ENCODE peak calls at places on chromosomes 3 and 15, in ten cellular contexts. One of them, this sample, is unnamed. For H3K36me3 and H3K4me1, the result is how much of the 10 kb centered on the place peaks cover.

GRCh38 chr3:99468918-99469317 is 169.5 kb upstream of the COL8A1 start:
- DNase-seq in breast epithelium: no peak
- DNase-seq in mucosa of descending colon: no peak
- DNase-seq in GM23338: no peak
- DNase-seq in right atrium auricular region: no peak
- DNase-seq in Caco-2: no peak
- DNase-seq in heart left ventricle: no peak
- DNase-seq in cardiac muscle cell: peak
- DNase-seq in SK-N-SH: no peak
- DNase-seq in upper lobe of right lung: no peak
- DNase-seq in this sample: no peak

GRCh38 chr15:43469867-43470266 is 23.1 kb downstream of the TP53BP1 start:
- DNase-seq in mucosa of descending colon: no peak
- DNase-seq in upper lobe of right lung: no peak
- DNase-seq in cardiac muscle cell: no peak
- DNase-seq in right atrium auricular region: no peak
- DNase-seq in SK-N-SH: no peak
- DNase-seq in heart left ventricle: no peak
- DNase-seq in GM23338: no peak
- DNase-seq in Caco-2: no peak
- DNase-seq in breast epithelium: no peak
- DNase-seq in this sample: no peak

GRCh38 chr3:132788299-132788698 is 66.1 kb upstream of the NPHP3 start:
- DNase-seq in breast epithelium: peak
- DNase-seq in heart left ventricle: peak
- DNase-seq in SK-N-SH: no peak
- DNase-seq in right atrium auricular region: no peak
- DNase-seq in GM23338: no peak
- DNase-seq in cardiac muscle cell: no peak
- DNase-seq in Caco-2: no peak
- DNase-seq in upper lobe of right lung: no peak
- DNase-seq in mucosa of descending colon: no peak
- DNase-seq in this sample: no peak

GRCh38 chr3:190883973-190884832 is 21.7 kb upstream of the GMNC start:
- DNase-seq in SK-N-SH: peak
- DNase-seq in right atrium auricular region: no peak
- DNase-seq in cardiac muscle cell: peak
- DNase-seq in breast epithelium: no peak
- DNase-seq in upper lobe of right lung: no peak
- DNase-seq in GM23338: peak
- DNase-seq in mucosa of descending colon: no peak
- DNase-seq in heart left ventricle: no peak
- DNase-seq in Caco-2: peak
- DNase-seq in this sample: no peak

GRCh38 chr3:143328459-143328858 is 208.9 kb downstream of the CHST2 start:
- DNase-seq in breast epithelium: no peak
- DNase-seq in cardiac muscle cell: no peak
- DNase-seq in heart left ventricle: no peak
- DNase-seq in right atrium auricular region: no peak
- DNase-seq in GM23338: peak
- DNase-seq in Caco-2: no peak
- DNase-seq in mucosa of descending colon: no peak
- DNase-seq in upper lobe of right lung: no peak
- DNase-seq in SK-N-SH: no peak
- DNase-seq in this sample: no peak

GRCh38 chr3:190322604-190323240 is 476 bp upstream of the CLDN1 start:
- DNase-seq in cardiac muscle cell: no peak
- DNase-seq in Caco-2: no peak
- DNase-seq in breast epithelium: no peak
- DNase-seq in upper lobe of right lung: no peak
- DNase-seq in SK-N-SH: no peak
- DNase-seq in mucosa of descending colon: no peak
- DNase-seq in right atrium auricular region: no peak
- DNase-seq in heart left ventricle: no peak
- DNase-seq in GM23338: peak
- DNase-seq in this sample: no peak

GRCh38 chr3:119794971-119795612 is 13.2 kb downstream of the NR1I2 start:
- DNase-seq in heart left ventricle: no peak
- DNase-seq in mucosa of descending colon: peak
- DNase-seq in Caco-2: peak
- DNase-seq in breast epithelium: no peak
- DNase-seq in SK-N-SH: no peak
- DNase-seq in upper lobe of right lung: no peak
- DNase-seq in right atrium auricular region: peak
- DNase-seq in GM23338: peak
- DNase-seq in cardiac muscle cell: peak
- DNase-seq in this sample: no peak

GRCh38 chr3:42701371-42702065 is 1.1 kb downstream of the HHATL start:
- DNase-seq in GM23338: peak
- DNase-seq in breast epithelium: no peak
- DNase-seq in heart left ventricle: peak
- DNase-seq in right atrium auricular region: peak
- DNase-seq in upper lobe of right lung: peak
- DNase-seq in Caco-2: peak
- DNase-seq in mucosa of descending colon: peak
- DNase-seq in SK-N-SH: peak
- DNase-seq in cardiac muscle cell: peak
- DNase-seq in this sample: peak

GRCh38 chr3:39358302-39358701 is 24.9 kb upstream of the SLC25A38 start:
- DNase-seq in breast epithelium: no peak
- DNase-seq in mucosa of descending colon: no peak
- DNase-seq in upper lobe of right lung: no peak
- DNase-seq in GM23338: no peak
- DNase-seq in Caco-2: no peak
- DNase-seq in cardiac muscle cell: no peak
- DNase-seq in heart left ventricle: no peak
- DNase-seq in SK-N-SH: no peak
- DNase-seq in right atrium auricular region: no peak
- DNase-seq in this sample: no peak

GRCh38 chr3:137792633-137793271 is 28.6 kb downstream of the SOX14 start:
- DNase-seq in mucosa of descending colon: peak
- DNase-seq in breast epithelium: no peak
- DNase-seq in upper lobe of right lung: no peak
- DNase-seq in cardiac muscle cell: peak
- DNase-seq in right atrium auricular region: no peak
- DNase-seq in heart left ventricle: no peak
- DNase-seq in GM23338: peak
- DNase-seq in Caco-2: peak
- DNase-seq in SK-N-SH: peak
- DNase-seq in this sample: no peak

GRCh38 chr3:24623657-24624056 is 129.0 kb upstream of the THRB start:
- DNase-seq in cardiac muscle cell: no peak
- DNase-seq in GM23338: no peak
- DNase-seq in right atrium auricular region: no peak
- DNase-seq in upper lobe of right lung: no peak
- DNase-seq in heart left ventricle: no peak
- DNase-seq in Caco-2: no peak
- DNase-seq in SK-N-SH: no peak
- DNase-seq in mucosa of descending colon: no peak
- DNase-seq in breast epithelium: no peak
- DNase-seq in this sample: no peak

GRCh38 chr3:190581041-190581501 is 67.2 kb downstream of the IL1RAP start:
- DNase-seq in mucosa of descending colon: no peak
- DNase-seq in breast epithelium: no peak
- DNase-seq in GM23338: no peak
- DNase-seq in Caco-2: no peak
- DNase-seq in upper lobe of right lung: no peak
- DNase-seq in right atrium auricular region: no peak
- DNase-seq in SK-N-SH: no peak
- DNase-seq in heart left ventricle: no peak
- DNase-seq in cardiac muscle cell: peak
- DNase-seq in this sample: no peak

GRCh38 chr3:185210621-185211157 is 43.2 kb downstream of the EHHADH start:
- DNase-seq in SK-N-SH: peak
- DNase-seq in mucosa of descending colon: no peak
- DNase-seq in GM23338: no peak
- DNase-seq in heart left ventricle: no peak
- DNase-seq in breast epithelium: no peak
- DNase-seq in upper lobe of right lung: no peak
- DNase-seq in cardiac muscle cell: no peak
- DNase-seq in right atrium auricular region: no peak
- DNase-seq in Caco-2: no peak
- DNase-seq in this sample: no peak

GRCh38 chr15:87877114-87877810 is 379.3 kb downstream of the NTRK3 start:
- DNase-seq in SK-N-SH: peak
- DNase-seq in breast epithelium: no peak
- DNase-seq in cardiac muscle cell: peak
- DNase-seq in upper lobe of right lung: no peak
- DNase-seq in GM23338: no peak
- DNase-seq in right atrium auricular region: no peak
- DNase-seq in Caco-2: peak
- DNase-seq in heart left ventricle: peak
- DNase-seq in mucosa of descending colon: no peak
- DNase-seq in this sample: no peak

GRCh38 chr3:41243183-41243582 is 43.9 kb downstream of the CTNNB1 start:
- DNase-seq in mucosa of descending colon: no peak
- DNase-seq in right atrium auricular region: no peak
- DNase-seq in Caco-2: no peak
- DNase-seq in cardiac muscle cell: no peak
- DNase-seq in upper lobe of right lung: no peak
- DNase-seq in breast epithelium: no peak
- DNase-seq in GM23338: no peak
- DNase-seq in SK-N-SH: no peak
- DNase-seq in heart left ventricle: no peak
- DNase-seq in this sample: no peak

GRCh38 chr3:41241800-41242571 is 42.7 kb downstream of the CTNNB1 start:
- DNase-seq in GM23338: no peak
- DNase-seq in heart left ventricle: no peak
- DNase-seq in Caco-2: no peak
- DNase-seq in right atrium auricular region: no peak
- DNase-seq in SK-N-SH: no peak
- DNase-seq in upper lobe of right lung: no peak
- DNase-seq in mucosa of descending colon: no peak
- DNase-seq in breast epithelium: no peak
- DNase-seq in cardiac muscle cell: no peak
- DNase-seq in this sample: no peak

GRCh38 chr3:41239587-41239986 is 40.3 kb downstream of the CTNNB1 start:
- DNase-seq in heart left ventricle: no peak
- DNase-seq in upper lobe of right lung: no peak
- DNase-seq in SK-N-SH: no peak
- DNase-seq in GM23338: no peak
- DNase-seq in Caco-2: no peak
- DNase-seq in breast epithelium: no peak
- DNase-seq in right atrium auricular region: no peak
- DNase-seq in mucosa of descending colon: no peak
- DNase-seq in cardiac muscle cell: no peak
- DNase-seq in this sample: no peak

GRCh38 chr3:41237907-41238306 is 38.6 kb downstream of the CTNNB1 start:
- DNase-seq in mucosa of descending colon: no peak
- DNase-seq in SK-N-SH: no peak
- DNase-seq in GM23338: no peak
- DNase-seq in right atrium auricular region: no peak
- DNase-seq in upper lobe of right lung: no peak
- DNase-seq in heart left ventricle: no peak
- DNase-seq in breast epithelium: no peak
- DNase-seq in Caco-2: no peak
- DNase-seq in cardiac muscle cell: no peak
- DNase-seq in this sample: no peak

DNA sequence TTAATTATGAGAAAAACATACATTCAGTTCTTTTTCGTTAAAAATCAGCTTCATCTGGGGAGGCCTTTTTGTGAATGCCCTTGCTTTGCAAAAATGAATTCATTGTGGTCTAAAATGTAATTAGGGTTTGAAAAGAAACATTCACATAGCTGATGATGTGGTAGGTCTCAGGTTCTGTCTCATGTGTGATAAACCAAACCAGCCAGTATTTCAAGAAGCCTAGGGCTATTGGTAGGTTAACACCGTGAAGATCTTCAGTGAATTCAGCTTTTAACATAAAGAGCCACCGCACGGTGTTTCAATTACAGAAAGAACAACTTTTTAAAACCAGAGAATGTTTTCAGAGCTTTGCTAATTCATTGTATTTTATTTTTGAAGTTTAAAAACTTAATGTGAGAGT is 41.9 kb downstream of the CTNNB1 start:
- DNase-seq in breast epithelium: no peak
- DNase-seq in heart left ventricle: no peak
- DNase-seq in cardiac muscle cell: no peak
- DNase-seq in SK-N-SH: no peak
- DNase-seq in upper lobe of right lung: no peak
- DNase-seq in GM23338: no peak
- DNase-seq in right atrium auricular region: no peak
- DNase-seq in Caco-2: no peak
- DNase-seq in mucosa of descending colon: no peak
- DNase-seq in this sample: no peak
- H3K36me3 ChIP-seq in breast epithelium: under half
- H3K36me3 ChIP-seq in heart left ventricle: half or more
- H3K36me3 ChIP-seq in cardiac muscle cell: under half
- H3K36me3 ChIP-seq in SK-N-SH: half or more
- H3K36me3 ChIP-seq in upper lobe of right lung: half or more
- H3K36me3 ChIP-seq in GM23338: under half
- H3K36me3 ChIP-seq in right atrium auricular region: half or more
- H3K36me3 ChIP-seq in Caco-2: under half
- H3K36me3 ChIP-seq in mucosa of descending colon: under half
- H3K36me3 ChIP-seq in this sample: under half

GRCh38 chr15:90559119-90559518 is 29.4 kb downstream of the CRTC3 start:
- DNase-seq in mucosa of descending colon: no peak
- DNase-seq in GM23338: no peak
- DNase-seq in Caco-2: no peak
- DNase-seq in heart left ventricle: no peak
- DNase-seq in SK-N-SH: no peak
- DNase-seq in upper lobe of right lung: no peak
- DNase-seq in breast epithelium: no peak
- DNase-seq in right atrium auricular region: no peak
- DNase-seq in cardiac muscle cell: no peak
- DNase-seq in this sample: no peak
- TF ChIP-seq CTCF in mucosa of descending colon: peak
- TF ChIP-seq CTCF in GM23338: no peak
- TF ChIP-seq CTCF in Caco-2: no peak
- TF ChIP-seq CTCF in heart left ventricle: no peak
- TF ChIP-seq CTCF in SK-N-SH: no peak
- TF ChIP-seq CTCF in upper lobe of right lung: no peak
- TF ChIP-seq CTCF in breast epithelium: no peak
- TF ChIP-seq CTCF in right atrium auricular region: no peak
- TF ChIP-seq CTCF in cardiac muscle cell: no peak
- TF ChIP-seq CTCF in this sample: no peak

DNA sequence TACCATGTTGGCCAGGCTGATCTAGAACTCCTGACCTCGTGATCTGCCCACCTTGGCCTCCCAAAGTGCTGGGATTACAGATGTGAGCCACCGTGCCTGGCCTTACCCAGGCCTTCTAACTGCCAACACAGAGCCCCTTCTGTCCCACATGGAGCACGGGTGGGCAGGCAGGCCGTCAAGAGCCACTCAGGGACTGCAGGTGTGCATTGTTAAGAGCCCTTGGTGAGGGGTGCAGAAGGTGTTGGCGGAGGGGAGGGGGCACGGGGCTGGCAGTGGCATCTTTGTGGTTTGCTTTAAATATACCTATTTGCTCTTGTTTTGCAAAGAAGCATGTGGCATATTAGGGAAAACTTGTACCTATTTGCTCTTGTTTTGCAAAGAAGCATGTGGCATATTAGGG is 37.3 kb downstream of the SMAD6 start:
- DNase-seq in right atrium auricular region: no peak
- DNase-seq in heart left ventricle: no peak
- DNase-seq in SK-N-SH: no peak
- DNase-seq in GM23338: no peak
- DNase-seq in Caco-2: no peak
- DNase-seq in mucosa of descending colon: no peak
- DNase-seq in breast epithelium: no peak
- DNase-seq in cardiac muscle cell: no peak
- DNase-seq in upper lobe of right lung: peak
- DNase-seq in this sample: no peak
- H3K4me1 ChIP-seq in right atrium auricular region: under half
- H3K4me1 ChIP-seq in heart left ventricle: half or more
- H3K4me1 ChIP-seq in SK-N-SH: under half
- H3K4me1 ChIP-seq in GM23338: under half
- H3K4me1 ChIP-seq in Caco-2: under half
- H3K4me1 ChIP-seq in mucosa of descending colon: under half
- H3K4me1 ChIP-seq in breast epithelium: under half
- H3K4me1 ChIP-seq in cardiac muscle cell: under half
- H3K4me1 ChIP-seq in upper lobe of right lung: half or more
- H3K4me1 ChIP-seq in this sample: under half

GRCh38 chr15:44588541-44588940 is 51.6 kb downstream of the EIF3J start:
- DNase-seq in upper lobe of right lung: no peak
- DNase-seq in mucosa of descending colon: no peak
- DNase-seq in breast epithelium: no peak
- DNase-seq in cardiac muscle cell: no peak
- DNase-seq in Caco-2: no peak
- DNase-seq in right atrium auricular region: no peak
- DNase-seq in heart left ventricle: no peak
- DNase-seq in SK-N-SH: no peak
- DNase-seq in GM23338: no peak
- DNase-seq in this sample: no peak
- H3K36me3 ChIP-seq in upper lobe of right lung: half or more
- H3K36me3 ChIP-seq in mucosa of descending colon: under half
- H3K36me3 ChIP-seq in breast epithelium: under half
- H3K36me3 ChIP-seq in cardiac muscle cell: half or more
- H3K36me3 ChIP-seq in Caco-2: under half
- H3K36me3 ChIP-seq in right atrium auricular region: half or more
- H3K36me3 ChIP-seq in heart left ventricle: half or more
- H3K36me3 ChIP-seq in SK-N-SH: half or more
- H3K36me3 ChIP-seq in GM23338: under half
- H3K36me3 ChIP-seq in this sample: under half